ENCODE peak calls at places on chromosomes 1 and 21, in six cellular contexts. One of them, this sample, is unnamed.
A peak's percentile ranks its signal among the peaks of the same experiment; 100 is the strongest.

GRCh38 chr1:10057305-10057704 is 24.5 kb downstream of the UBE4B start:
- DNase-seq in GM06990: no peak
- DNase-seq in body of pancreas: peak; percentile 43
- DNase-seq in tibial nerve: no peak
- DNase-seq in epithelial cell of esophagus: peak; percentile 69
- DNase-seq in GM23338: no peak
- DNase-seq in this sample: no peak

GRCh38 chr21:45982256-45982757 is 737 bp downstream of the COL6A1 start:
- DNase-seq in body of pancreas: no peak
- DNase-seq in tibial nerve: no peak
- DNase-seq in epithelial cell of esophagus: no peak
- DNase-seq in GM23338: no peak
- DNase-seq in GM06990: no peak
- DNase-seq in this sample: no peak

GRCh38 chr1:64766385-64766784 is 21.5 kb downstream of the RAVER2 start:
- DNase-seq in body of pancreas: no peak
- DNase-seq in epithelial cell of esophagus: peak; percentile 76
- DNase-seq in GM23338: no peak
- DNase-seq in tibial nerve: no peak
- DNase-seq in GM06990: no peak
- DNase-seq in this sample: no peak

GRCh38 chr1:201758508-201759050 is 70.4 kb upstream of the IPO9 start:
- DNase-seq in body of pancreas: no peak
- DNase-seq in epithelial cell of esophagus: no peak
- DNase-seq in tibial nerve: no peak
- DNase-seq in GM06990: no peak
- DNase-seq in GM23338: no peak
- DNase-seq in this sample: no peak

GRCh38 chr1:172708452-172708851 is 49.5 kb downstream of the FASLG start:
- DNase-seq in body of pancreas: no peak
- DNase-seq in GM06990: no peak
- DNase-seq in tibial nerve: no peak
- DNase-seq in epithelial cell of esophagus: no peak
- DNase-seq in GM23338: no peak
- DNase-seq in this sample: no peak

GRCh38 chr1:39637301-39637700 is 2.1 kb downstream of the HEYL start:
- DNase-seq in GM23338: no peak
- DNase-seq in tibial nerve: no peak
- DNase-seq in body of pancreas: no peak
- DNase-seq in GM06990: no peak
- DNase-seq in epithelial cell of esophagus: no peak
- DNase-seq in this sample: no peak

GRCh38 chr1:9201421-9202239 is 32.9 kb upstream of the H6PD start:
- DNase-seq in tibial nerve: no peak
- DNase-seq in body of pancreas: peak; percentile 20
- DNase-seq in GM06990: no peak
- DNase-seq in epithelial cell of esophagus: peak; percentile 42
- DNase-seq in GM23338: peak; percentile 54
- DNase-seq in this sample: no peak

GRCh38 chr1:84691139-84691783 is 1.0 kb upstream of the SSX2IP start:
- DNase-seq in body of pancreas: no peak
- DNase-seq in GM06990: no peak
- DNase-seq in epithelial cell of esophagus: no peak
- DNase-seq in tibial nerve: no peak
- DNase-seq in GM23338: peak; percentile 53
- DNase-seq in this sample: no peak

GRCh38 chr1:111690306-111690617 is 48.9 kb downstream of the INKA2 start:
- DNase-seq in body of pancreas: peak; percentile 67
- DNase-seq in GM06990: no peak
- DNase-seq in tibial nerve: peak; percentile 43
- DNase-seq in epithelial cell of esophagus: peak; percentile 14
- DNase-seq in GM23338: no peak
- DNase-seq in this sample: no peak

GRCh38 chr1:87592156-87592555 is 263.5 kb downstream of the LMO4 start:
- DNase-seq in GM06990: peak; percentile 13
- DNase-seq in epithelial cell of esophagus: no peak
- DNase-seq in GM23338: no peak
- DNase-seq in tibial nerve: no peak
- DNase-seq in body of pancreas: no peak
- DNase-seq in this sample: peak; percentile 55

GRCh38 chr1:226417830-226418546 is 10.1 kb upstream of the PARP1 start:
- DNase-seq in GM23338: no peak
- DNase-seq in body of pancreas: no peak
- DNase-seq in GM06990: no peak
- DNase-seq in epithelial cell of esophagus: no peak
- DNase-seq in tibial nerve: no peak
- DNase-seq in this sample: no peak

GRCh38 chr1:74235153-74235552 is at the start of gene TNNI3K:
- DNase-seq in epithelial cell of esophagus: no peak
- DNase-seq in GM06990: no peak
- DNase-seq in body of pancreas: no peak
- DNase-seq in tibial nerve: no peak
- DNase-seq in GM23338: no peak
- DNase-seq in this sample: no peak

GRCh38 chr1:200409203-200409760 is 554 bp downstream of the ZNF281 start:
- DNase-seq in body of pancreas: peak; percentile 37
- DNase-seq in epithelial cell of esophagus: no peak
- DNase-seq in GM06990: peak; percentile 61
- DNase-seq in GM23338: peak; percentile 57
- DNase-seq in tibial nerve: no peak
- DNase-seq in this sample: no peak

GRCh38 chr1:1098656-1099425 is 17.0 kb downstream of the C1orf159 start:
- DNase-seq in tibial nerve: no peak
- DNase-seq in GM06990: no peak
- DNase-seq in body of pancreas: no peak
- DNase-seq in epithelial cell of esophagus: no peak
- DNase-seq in GM23338: no peak
- DNase-seq in this sample: no peak

GRCh38 chr21:27346041-27346448 is 379.2 kb upstream of the ADAMTS5 start:
- DNase-seq in GM23338: no peak
- DNase-seq in body of pancreas: no peak
- DNase-seq in epithelial cell of esophagus: peak; percentile 29
- DNase-seq in GM06990: no peak
- DNase-seq in tibial nerve: no peak
- DNase-seq in this sample: no peak

GRCh38 chr1:162089748-162090147 is 20.3 kb downstream of the NOS1AP start:
- DNase-seq in body of pancreas: no peak
- DNase-seq in tibial nerve: no peak
- DNase-seq in GM23338: no peak
- DNase-seq in epithelial cell of esophagus: no peak
- DNase-seq in GM06990: no peak
- DNase-seq in this sample: no peak

GRCh38 chr21:44000360-44000759 is 11.7 kb upstream of the TRAPPC10 start:
- DNase-seq in GM23338: no peak
- DNase-seq in GM06990: no peak
- DNase-seq in body of pancreas: no peak
- DNase-seq in epithelial cell of esophagus: no peak
- DNase-seq in tibial nerve: no peak
- DNase-seq in this sample: no peak

GRCh38 chr1:40625076-40625475 is 40.4 kb downstream of the RIMS3 start:
- DNase-seq in epithelial cell of esophagus: peak; percentile 45
- DNase-seq in body of pancreas: peak; percentile 58
- DNase-seq in tibial nerve: no peak
- DNase-seq in GM23338: peak; percentile 33
- DNase-seq in GM06990: peak; percentile 11
- DNase-seq in this sample: no peak

GRCh38 chr1:28417441-28418277 is 48.1 kb downstream of the PHACTR4 start:
- DNase-seq in tibial nerve: no peak
- DNase-seq in epithelial cell of esophagus: peak; percentile 98
- DNase-seq in GM23338: no peak
- DNase-seq in GM06990: no peak
- DNase-seq in body of pancreas: peak; percentile 35
- DNase-seq in this sample: no peak

GRCh38 chr1:1290238-1290731 is 10.0 kb downstream of the SCNN1D start:
- DNase-seq in GM06990: no peak
- DNase-seq in body of pancreas: peak; percentile 74
- DNase-seq in epithelial cell of esophagus: peak; percentile 55
- DNase-seq in tibial nerve: no peak
- DNase-seq in GM23338: peak; percentile 73
- DNase-seq in this sample: no peak

GRCh38 chr1:227240983-227241382 is 77.3 kb downstream of the CDC42BPA start:
- DNase-seq in tibial nerve: no peak
- DNase-seq in GM23338: no peak
- DNase-seq in epithelial cell of esophagus: no peak
- DNase-seq in body of pancreas: no peak
- DNase-seq in GM06990: no peak
- DNase-seq in this sample: no peak

GRCh38 chr1:72362538-72362937 is 80.2 kb upstream of the NEGR1 start:
- DNase-seq in GM23338: no peak
- DNase-seq in body of pancreas: no peak
- DNase-seq in GM06990: no peak
- DNase-seq in tibial nerve: no peak
- DNase-seq in epithelial cell of esophagus: no peak
- DNase-seq in this sample: no peak

GRCh38 chr1:93565496-93566221 is 116.0 kb downstream of the BCAR3 start:
- DNase-seq in GM06990: no peak
- DNase-seq in GM23338: no peak
- DNase-seq in tibial nerve: no peak
- DNase-seq in body of pancreas: no peak
- DNase-seq in epithelial cell of esophagus: no peak
- DNase-seq in this sample: no peak

GRCh38 chr1:175462618-175463017 is 270.0 kb upstream of the KIAA0040 start:
- DNase-seq in body of pancreas: peak; percentile 7
- DNase-seq in epithelial cell of esophagus: no peak
- DNase-seq in tibial nerve: no peak
- DNase-seq in GM06990: no peak
- DNase-seq in GM23338: no peak
- DNase-seq in this sample: no peak

GRCh38 chr1:67834246-67834877 is 1.1 kb upstream of the GNG12 start:
- DNase-seq in GM23338: no peak
- DNase-seq in epithelial cell of esophagus: peak; percentile 46
- DNase-seq in GM06990: no peak
- DNase-seq in body of pancreas: no peak
- DNase-seq in tibial nerve: no peak
- DNase-seq in this sample: no peak

GRCh38 chr1:59150537-59151386 is 146.1 kb upstream of the FGGY start:
- DNase-seq in GM23338: no peak
- DNase-seq in epithelial cell of esophagus: peak; percentile 98
- DNase-seq in body of pancreas: peak; percentile 69
- DNase-seq in GM06990: peak; percentile 18
- DNase-seq in tibial nerve: peak; percentile 74
- DNase-seq in this sample: peak; percentile 41
- H3K4me3 ChIP-seq in GM23338: no peak overlapping the region
- H3K4me3 ChIP-seq in epithelial cell of esophagus: no peak overlapping the region
- H3K4me3 ChIP-seq in body of pancreas: no peak overlapping the region
- H3K4me3 ChIP-seq in GM06990: no peak overlapping the region
- H3K4me3 ChIP-seq in tibial nerve: no peak overlapping the region
- H3K4me3 ChIP-seq in this sample: no peak overlapping the region

GRCh38 chr1:222711319-222712252 is 705 bp downstream of the AIDA start:
- DNase-seq in epithelial cell of esophagus: peak; percentile 94
- DNase-seq in tibial nerve: peak; percentile 51
- DNase-seq in body of pancreas: peak; percentile 59
- DNase-seq in GM23338: peak; percentile 59
- DNase-seq in GM06990: peak; percentile 70
- DNase-seq in this sample: no peak

GRCh38 chr1:222716393-222716792 is 4.0 kb downstream of the BROX start:
- DNase-seq in body of pancreas: no peak
- DNase-seq in epithelial cell of esophagus: no peak
- DNase-seq in tibial nerve: no peak
- DNase-seq in GM23338: no peak
- DNase-seq in GM06990: no peak
- DNase-seq in this sample: no peak

GRCh38 chr1:222709700-222710153 is 2.6 kb downstream of the AIDA start:
- DNase-seq in tibial nerve: no peak
- DNase-seq in body of pancreas: no peak
- DNase-seq in GM06990: no peak
- DNase-seq in GM23338: no peak
- DNase-seq in epithelial cell of esophagus: no peak
- DNase-seq in this sample: no peak

GRCh38 chr1:222712253-222713090 is at the start of the genes AIDA and BROX:
- DNase-seq in body of pancreas: peak; percentile 93
- DNase-seq in GM06990: peak; percentile 91
- DNase-seq in tibial nerve: peak; percentile 93
- DNase-seq in epithelial cell of esophagus: peak; percentile 90
- DNase-seq in GM23338: peak; percentile 91
- DNase-seq in this sample: no peak

GRCh38 chr1:222713091-222714012 is 988 bp downstream of the BROX start:
- DNase-seq in body of pancreas: peak; percentile 95
- DNase-seq in GM06990: peak; percentile 96
- DNase-seq in GM23338: peak; percentile 97
- DNase-seq in epithelial cell of esophagus: peak; percentile 97
- DNase-seq in tibial nerve: peak; percentile 91
- DNase-seq in this sample: peak; percentile 89
- TF ChIP-seq CTCF in body of pancreas: no peak
- TF ChIP-seq CTCF in GM06990: no peak
- TF ChIP-seq CTCF in GM23338: peak; percentile 29
- TF ChIP-seq CTCF in epithelial cell of esophagus: no peak
- TF ChIP-seq CTCF in tibial nerve: no peak
- TF ChIP-seq CTCF in this sample: no peak

GRCh38 chr1:156067262-156067661 is 6.3 kb downstream of the RAB25 start:
- DNase-seq in epithelial cell of esophagus: no peak
- DNase-seq in GM23338: no peak
- DNase-seq in tibial nerve: no peak
- DNase-seq in GM06990: no peak
- DNase-seq in body of pancreas: no peak
- DNase-seq in this sample: no peak
- H3K4me3 ChIP-seq in epithelial cell of esophagus: no peak overlapping the region
- H3K4me3 ChIP-seq in GM23338: no peak overlapping the region
- H3K4me3 ChIP-seq in tibial nerve: no peak overlapping the region
- H3K4me3 ChIP-seq in GM06990: no peak overlapping the region
- H3K4me3 ChIP-seq in body of pancreas: no peak overlapping the region
- H3K4me3 ChIP-seq in this sample: no peak overlapping the region

GRCh38 chr21:18521204-18521603 is 117.6 kb upstream of the TMPRSS15 start:
- DNase-seq in epithelial cell of esophagus: no peak
- DNase-seq in GM06990: no peak
- DNase-seq in tibial nerve: no peak
- DNase-seq in GM23338: no peak
- DNase-seq in body of pancreas: no peak
- DNase-seq in this sample: no peak

GRCh38 chr21:18517905-18518566 is 114.5 kb upstream of the TMPRSS15 start:
- DNase-seq in GM23338: no peak
- DNase-seq in body of pancreas: no peak
- DNase-seq in GM06990: no peak
- DNase-seq in epithelial cell of esophagus: no peak
- DNase-seq in tibial nerve: no peak
- DNase-seq in this sample: no peak

GRCh38 chr21:18524097-18524496 is 120.5 kb upstream of the TMPRSS15 start:
- DNase-seq in tibial nerve: no peak
- DNase-seq in GM23338: no peak
- DNase-seq in body of pancreas: no peak
- DNase-seq in GM06990: no peak
- DNase-seq in epithelial cell of esophagus: no peak
- DNase-seq in this sample: no peak

DNA sequence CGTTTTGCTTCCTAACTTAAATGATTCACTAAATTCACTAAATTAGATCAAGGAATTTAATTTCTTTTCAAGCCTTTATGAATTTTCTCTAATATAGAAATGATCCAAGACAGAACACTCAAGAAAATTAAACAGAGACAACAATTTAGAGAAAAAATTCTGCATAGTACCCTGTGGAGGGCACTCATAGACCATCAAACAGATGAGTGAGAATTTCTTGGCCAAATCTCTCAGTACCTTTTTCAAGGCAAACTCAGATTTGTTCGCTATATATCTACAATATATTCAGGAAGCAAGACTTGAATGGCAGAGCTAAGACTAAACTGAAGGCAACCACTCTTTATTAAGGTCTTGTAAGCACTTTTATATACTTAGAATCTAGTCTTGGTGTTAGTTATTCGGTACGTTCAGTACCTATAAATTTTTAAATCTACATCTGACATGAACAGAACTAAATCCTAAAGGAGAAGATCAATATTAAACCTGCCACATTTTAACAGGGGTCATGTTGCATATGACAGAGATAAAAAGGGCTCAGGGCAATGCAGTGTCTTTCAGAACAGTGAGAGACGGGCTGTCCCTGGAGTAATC is 118.7 kb upstream of the TMPRSS15 start:
- DNase-seq in epithelial cell of esophagus: no peak
- DNase-seq in body of pancreas: no peak
- DNase-seq in GM23338: peak; percentile 19
- DNase-seq in tibial nerve: no peak
- DNase-seq in GM06990: no peak
- DNase-seq in this sample: no peak
- TF ChIP-seq CTCF in epithelial cell of esophagus: no peak
- TF ChIP-seq CTCF in body of pancreas: no peak
- TF ChIP-seq CTCF in GM23338: peak; percentile 38
- TF ChIP-seq CTCF in tibial nerve: no peak
- TF ChIP-seq CTCF in GM06990: no peak
- TF ChIP-seq CTCF in this sample: no peak

This sample was measured in GM12864.